ENCODE peak calls at places on chromosomes 4 and X, in seven cellular contexts. X is mammary epithelial cell, H is MM.1S, S is GM23338, Y is IMR-90, B is A549, M is SK-N-SH. T is an unnamed sample.

GRCh38 chr4:118911162-118911791 is 22.6 kb downstream of the SYNPO2 start:
- DNase-seq in X (no peak), H (no peak), S (no peak), Y (peak), B (no peak), M (no peak), T (peak)

GRCh38 chrX:40698851-40699250 is 36.5 kb downstream of the MED14 start:
- DNase-seq in X (no peak), H (no peak), S (no peak), Y (no peak), B (no peak), M (no peak), T (no peak)

GRCh38 chr4:140635606-140636005 is 66.8 kb upstream of the UCP1 start:
- DNase-seq in X (peak), H (no peak), S (peak), Y (no peak), B (peak), M (no peak), T (peak)

GRCh38 chr4:2415881-2416563 is 2.4 kb downstream of the ZFYVE28 start:
- DNase-seq in X (no peak), H (no peak), S (no peak), Y (no peak), B (no peak), M (no peak), T (no peak)

GRCh38 chrX:107537815-107538214 is 88.4 kb downstream of the FRMPD3 start:
- DNase-seq in X (peak), H (peak), S (peak), Y (peak), B (peak), M (peak), T (no peak)

GRCh38 chr4:98377626-98378025 is 116.4 kb downstream of the RAP1GDS1 start:
- DNase-seq in X (no peak), H (peak), S (no peak), Y (peak), B (no peak), M (no peak), T (peak)

GRCh38 chr4:108637856-108638255 is 12.5 kb upstream of the OSTC start:
- DNase-seq in X (no peak), H (no peak), S (no peak), Y (no peak), B (no peak), M (no peak), T (no peak)

GRCh38 chr4:140150636-140150885 is 3.4 kb downstream of the MAML3 start:
- DNase-seq in X (peak), H (no peak), S (no peak), Y (no peak), B (no peak), M (no peak), T (peak)

GRCh38 chr4:119087121-119087520 is 48.5 kb upstream of the MYOZ2 start:
- DNase-seq in X (no peak), H (no peak), S (no peak), Y (no peak), B (peak), M (no peak), T (no peak)

GRCh38 chr4:41748074-41748787 is at the start of gene PHOX2B:
- DNase-seq in X (no peak), H (no peak), S (peak), Y (no peak), B (no peak), M (peak), T (peak)

GRCh38 chr4:165709526-165709925 is 163.5 kb upstream of the TLL1 start:
- DNase-seq in X (no peak), H (no peak), S (peak), Y (no peak), B (no peak), M (no peak), T (peak)

GRCh38 chr4:17921451-17921850 is 100.1 kb downstream of the LCORL start:
- DNase-seq in X (no peak), H (no peak), S (no peak), Y (no peak), B (no peak), M (no peak), T (no peak)

GRCh38 chrX:13051529-13052172 is 7.2 kb upstream of the FAM9C start:
- DNase-seq in X (no peak), H (no peak), S (no peak), Y (no peak), B (no peak), M (no peak), T (no peak)

GRCh38 chrX:15349046-15349445 is 13.7 kb upstream of the PIGA start:
- DNase-seq in X (peak), H (peak), S (peak), Y (peak), B (peak), M (peak), T (no peak)

GRCh38 chr4:40908297-40908696 is 158.5 kb downstream of the NSUN7 start:
- DNase-seq in X (no peak), H (no peak), S (peak), Y (no peak), B (peak), M (no peak), T (no peak)

GRCh38 chrX:148664171-148664570 is 163.8 kb downstream of the AFF2 start:
- DNase-seq in X (no peak), H (no peak), S (no peak), Y (no peak), B (no peak), M (no peak), T (no peak)

GRCh38 chrX:39985551-39985950 is 112.2 kb downstream of the BCOR start:
- DNase-seq in X (no peak), H (no peak), S (no peak), Y (no peak), B (no peak), M (no peak), T (peak)

GRCh38 chr4:175560628-175561027 is 251.4 kb downstream of the GPM6A start:
- DNase-seq in X (peak), H (peak), S (peak), Y (peak), B (peak), M (peak), T (peak)

GRCh38 chrX:130575831-130576404 is 174.1 kb downstream of the RBMX2 start:
- DNase-seq in X (peak), H (peak), S (peak), Y (peak), B (peak), M (peak), T (peak)

GRCh38 chrX:39152106-39152649 is 350.9 kb downstream of the MID1IP1 start:
- DNase-seq in X (no peak), H (no peak), S (peak), Y (no peak), B (peak), M (peak), T (peak)

GRCh38 chr4:83112678-83113428 is 1.7 kb downstream of the PLAC8 start:
- DNase-seq in X (no peak), H (peak), S (peak), Y (peak), B (no peak), M (no peak), T (no peak)

DNA sequence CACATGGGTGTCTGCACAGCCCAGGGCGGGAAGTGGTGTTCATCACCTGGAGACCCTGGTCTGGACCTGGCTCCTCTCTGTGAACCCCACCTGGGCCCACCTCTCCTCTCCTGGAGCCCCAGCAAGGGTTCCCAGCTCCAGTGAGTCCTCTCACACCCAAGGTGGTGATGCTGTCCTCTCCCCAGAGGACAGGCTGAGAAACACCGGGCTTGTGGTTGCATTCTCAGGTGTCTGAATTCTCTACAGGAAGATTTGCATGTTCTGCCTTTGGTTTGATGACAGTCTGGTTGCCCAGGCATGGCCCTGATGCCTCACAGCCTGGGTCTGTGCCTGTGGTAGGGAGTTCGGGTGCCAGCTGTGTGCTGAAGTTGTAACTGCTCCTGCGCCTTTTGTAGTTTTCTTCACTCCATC is 3.8 kb downstream of the MAEA start:
- DNase-seq in X (no peak), H (no peak), S (no peak), Y (no peak), B (no peak), M (no peak), T (peak)
- H3K27ac ChIP-seq in X (no peak), H (no peak), S (peak), Y (no peak), B (no peak), M (no peak), T (peak)

DNA sequence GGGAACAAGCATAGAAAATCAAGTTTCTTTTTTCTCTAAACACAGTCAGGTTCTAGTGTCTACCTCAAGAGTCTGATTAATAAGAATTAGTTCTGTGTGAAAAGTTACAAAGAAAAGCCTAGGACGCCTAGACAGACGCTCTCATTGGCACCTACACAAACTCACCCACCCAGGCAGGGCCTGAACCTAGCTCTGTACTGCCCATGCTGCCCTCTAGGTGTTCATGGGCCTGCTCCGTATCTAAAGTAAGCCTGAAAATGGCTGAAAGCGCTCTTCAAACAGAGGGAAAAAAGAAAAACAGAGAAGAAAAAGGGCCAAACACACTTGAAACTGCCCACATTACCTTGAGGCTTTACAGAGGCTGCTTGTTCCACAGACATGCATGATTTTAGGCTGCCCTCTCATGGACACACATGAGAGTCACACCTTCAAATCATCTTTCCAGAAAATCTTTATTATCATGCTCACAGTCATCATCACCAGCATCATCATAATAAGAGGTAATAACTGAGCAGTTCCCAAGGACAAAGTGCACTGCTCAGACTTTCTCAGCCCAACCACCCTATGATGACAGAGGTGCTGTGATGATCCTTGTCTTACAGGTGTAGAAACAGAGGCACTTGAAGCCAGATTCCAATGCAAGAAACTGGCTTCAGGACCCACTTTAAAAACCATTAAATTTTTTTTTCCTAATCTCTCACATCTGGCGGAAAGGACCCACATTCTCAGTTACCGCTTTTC is 49.6 kb downstream of the MAP7D2 start:
- DNase-seq in X (peak), H (peak), S (peak), Y (peak), B (peak), M (peak), T (peak)
- H3K4me2 ChIP-seq in X (peak), H (no peak), S (no peak), Y (peak), B (peak), M (peak), T (peak)

GRCh38 chrX:154750301-154751120 is at the start of gene GAB3:
- DNase-seq in X (no peak), H (peak), S (peak), Y (peak), B (no peak), M (peak), T (no peak)
- H3K27ac ChIP-seq in X (no peak), H (peak), S (no peak), Y (peak), B (peak), M (no peak), T (no peak)

DNA sequence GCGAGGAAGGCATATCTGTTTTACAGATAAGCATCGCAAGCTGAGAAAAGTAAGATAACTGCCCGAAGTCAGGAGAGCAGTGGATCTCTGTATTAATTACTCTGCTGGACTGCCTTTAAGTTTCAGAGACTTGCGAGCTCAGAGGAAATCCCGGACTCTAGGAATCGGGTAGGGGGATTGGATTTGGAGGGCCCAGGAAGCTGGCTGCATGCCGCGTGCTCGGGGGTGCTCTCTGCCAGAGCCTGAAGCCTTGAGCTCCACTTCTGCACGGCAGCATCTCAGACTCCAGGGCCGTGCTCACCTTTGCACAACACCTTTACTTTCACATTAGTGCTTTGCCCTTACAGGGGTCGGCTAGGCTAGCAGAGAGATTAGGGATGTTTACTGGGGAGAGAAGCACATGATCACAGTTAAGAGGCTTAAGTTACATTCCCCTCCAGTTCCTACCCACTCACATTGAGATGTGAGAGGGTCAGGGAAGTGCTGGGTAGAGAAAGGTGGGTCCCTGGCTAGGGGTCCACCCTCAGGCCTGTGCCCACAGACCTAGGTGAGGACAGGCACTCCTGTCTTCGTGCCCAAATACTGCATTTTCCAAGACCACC is 57.0 kb downstream of the TRIML1 start:
- DNase-seq in X (no peak), H (no peak), S (peak), Y (no peak), B (no peak), M (peak), T (no peak)
- H3K4me2 ChIP-seq in X (peak), H (no peak), S (no peak), Y (peak), B (no peak), M (no peak), T (peak)

GRCh38 chr4:92198711-92199110 is 105.1 kb upstream of the GRID2 start:
- DNase-seq in X (peak), H (no peak), S (no peak), Y (peak), B (no peak), M (no peak), T (no peak)

GRCh38 chr4:92199135-92199534 is 104.6 kb upstream of the GRID2 start:
- DNase-seq in X (no peak), H (no peak), S (no peak), Y (no peak), B (no peak), M (no peak), T (no peak)
- H3K27ac ChIP-seq in X (no peak), H (no peak), S (no peak), Y (no peak), B (no peak), M (peak), T (peak)

GRCh38 chr4:182062936-182063335 is 180.3 kb upstream of the TENM3 start:
- DNase-seq in X (peak), H (peak), S (no peak), Y (peak), B (no peak), M (no peak), T (peak)
- H3K4me2 ChIP-seq in X (peak), H (peak), S (peak), Y (peak), B (peak), M (peak), T (peak)

GRCh38 chrX:1463581-1464281 is 11.0 kb upstream of the ASMTL start:
- DNase-seq in X (no peak), H (no peak), S (no peak), Y (no peak), B (no peak), M (no peak), T (no peak)
- H3K27ac ChIP-seq in X (no peak), H (no peak), S (no peak), Y (no peak), B (no peak), M (no peak), T (no peak)

T was measured in osteoblast.